ENCODE peak calls at places on chromosomes 13 and 19, in four cellular contexts. U is A549, L is GM12878, J is K562. K is an unnamed sample.

GRCh38 chr13:48398450-48399095 is 14.3 kb downstream of the LPAR6 start:
- DNase-seq in L (no peak), J (no peak), U (no peak), K (no peak)

GRCh38 chr13:49410006-49410405 is 33.9 kb downstream of the CAB39L start:
- DNase-seq in L (no peak), J (no peak), U (no peak), K (no peak)

GRCh38 chr13:106349080-106349841 is 186.2 kb downstream of the EFNB2 start:
- DNase-seq in L (no peak), J (no peak), U (no peak), K (no peak)

GRCh38 chr13:103289661-103290060 is 223.4 kb upstream of the SLC10A2 start:
- DNase-seq in U (no peak), L (no peak), J (no peak), K (no peak)

GRCh38 chr19:56091751-56092546 is 29.1 kb downstream of the ZNF787 start:
- DNase-seq in U (peak), L (no peak), J (no peak), K (no peak)

GRCh38 chr13:43405457-43405856 is 381.3 kb downstream of the ENOX1 start:
- DNase-seq in J (no peak), L (no peak), U (no peak), K (no peak)

GRCh38 chr19:49997709-49998108 is 27.5 kb downstream of the VRK3 start:
- DNase-seq in J (peak), U (peak), L (peak), K (peak)

GRCh38 chr19:17968376-17968775 is 1.5 kb downstream of the KCNN1 start:
- DNase-seq in U (no peak), J (no peak), L (no peak), K (no peak)

GRCh38 chr19:45531349-45531748 is 24.1 kb downstream of the VASP start:
- DNase-seq in U (no peak), L (no peak), J (no peak), K (no peak)

GRCh38 chr19:15288146-15288963 is 44.0 kb downstream of the BRD4 start:
- DNase-seq in J (no peak), L (no peak), U (no peak), K (no peak)

GRCh38 chr13:105255472-105255871 is 1280.0 kb downstream of the EFNB2 start:
- DNase-seq in J (no peak), U (no peak), L (no peak), K (no peak)

GRCh38 chr19:49356382-49356781 is 5.8 kb downstream of the TEAD2 start:
- DNase-seq in J (no peak), L (no peak), U (no peak), K (no peak)

GRCh38 chr19:41741244-41741554 is 14.1 kb upstream of the CEACAM6 start:
- DNase-seq in L (no peak), U (no peak), J (no peak), K (no peak)

GRCh38 chr13:83753912-83754624 is 128.2 kb downstream of the SLITRK1 start:
- DNase-seq in L (no peak), J (no peak), U (no peak), K (no peak)

GRCh38 chr19:49145485-49146407 is 9.4 kb downstream of the HRC start:
- DNase-seq in L (peak), J (peak), U (peak), K (peak)

GRCh38 chr13:29195459-29195858 is 375.3 kb downstream of the MTUS2 start:
- DNase-seq in L (no peak), J (no peak), U (no peak), K (no peak)

GRCh38 chr13:102903659-102904407 is 58.0 kb downstream of the ERCC5 start:
- DNase-seq in L (no peak), U (peak), J (peak), K (no peak)

GRCh38 chr13:93882086-93882651 is 597.3 kb downstream of the DCT start:
- DNase-seq in U (no peak), L (no peak), J (no peak), K (no peak)

GRCh38 chr13:61142506-61142905 is 273.1 kb downstream of the PCDH20 start:
- DNase-seq in U (no peak), L (no peak), J (no peak), K (no peak)

GRCh38 chr13:34926513-34926912 is 15.6 kb upstream of the NBEA start:
- DNase-seq in L (no peak), U (no peak), J (no peak), K (no peak)

GRCh38 chr13:24042710-24043440 is 117.6 kb upstream of the SPATA13 start:
- DNase-seq in U (no peak), L (no peak), J (no peak), K (no peak)

GRCh38 chr19:18023596-18024212 is 15.7 kb downstream of the ARRDC2 start:
- DNase-seq in L (no peak), U (no peak), J (peak), K (no peak)

GRCh38 chr13:32940601-32941000 is 75.6 kb upstream of the KL start:
- DNase-seq in L (no peak), U (no peak), J (no peak), K (no peak)

GRCh38 chr19:41541990-41542584 is 33.9 kb upstream of the CEACAM21 start:
- DNase-seq in L (no peak), U (peak), J (peak), K (peak)

GRCh38 chr19:926595-927043 is 784 bp downstream of the ARID3A start:
- DNase-seq in U (no peak), L (no peak), J (no peak), K (no peak)

GRCh38 chr19:681029-681626 is 4.9 kb downstream of the FSTL3 start:
- DNase-seq in U (no peak), L (no peak), J (peak), K (no peak)

GRCh38 chr19:12774588-12775555 is at the start of gene HOOK2:
- DNase-seq in L (no peak), J (peak), U (no peak), K (no peak)

GRCh38 chr13:49859568-49859967 is 67.1 kb upstream of the KPNA3 start:
- DNase-seq in J (no peak), L (no peak), U (peak), K (peak)

GRCh38 chr13:47865883-47866282 is 135.2 kb downstream of the SUCLA2 start:
- DNase-seq in L (no peak), J (peak), U (no peak), K (no peak)

GRCh38 chr13:32881074-32881791 is 135.0 kb upstream of the KL start:
- DNase-seq in J (no peak), L (no peak), U (no peak), K (no peak)

GRCh38 chr19:5078179-5078578 is 109.3 kb downstream of the KDM4B start:
- DNase-seq in U (no peak), L (no peak), J (no peak), K (no peak)
- TF ChIP-seq CHD4 in U (no peak), L (no peak), J (no peak), K (no peak)

GRCh38 chr13:97535619-97536018 is 101.7 kb downstream of the RAP2A start:
- DNase-seq in L (no peak), J (no peak), U (no peak), K (no peak)
- TF ChIP-seq CHD4 in L (no peak), J (no peak), U (no peak), K (no peak)

DNA sequence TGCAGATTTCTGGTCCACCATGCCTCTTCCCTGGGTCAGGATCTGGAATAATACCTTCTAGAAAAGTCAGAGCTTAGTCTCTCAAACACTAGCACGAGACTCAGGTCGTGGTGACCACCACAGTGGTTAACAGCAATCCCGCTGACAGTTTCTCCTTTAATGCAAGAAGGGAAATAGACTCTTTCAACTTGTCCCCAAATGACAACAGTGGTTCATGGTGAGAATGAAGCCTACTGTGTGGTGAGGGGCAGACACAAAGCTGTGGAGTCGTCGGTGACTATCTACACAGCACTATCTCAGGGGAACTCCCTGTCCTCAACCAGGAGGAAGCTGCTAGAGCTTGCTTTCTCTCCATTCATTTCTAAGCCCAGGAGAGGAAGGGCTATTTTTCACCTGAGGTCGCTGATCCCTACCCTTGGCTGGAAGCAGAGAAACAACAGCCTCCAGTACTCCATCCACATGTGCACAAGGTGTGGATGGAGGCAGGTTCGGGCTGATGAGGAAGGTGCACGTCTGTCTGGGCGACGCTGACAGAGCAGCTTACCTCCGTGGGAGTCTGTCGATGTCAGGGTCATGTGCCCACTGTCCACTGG is 72.4 kb downstream of the STK24 start:
- DNase-seq in J (no peak), U (no peak), L (peak), K (no peak)
- TF ChIP-seq CHD4 in J (no peak), U (no peak), L (no peak), K (no peak)

GRCh38 chr19:35596366-35596999 is 10.5 kb downstream of the PMIS2 start:
- DNase-seq in L (peak), U (peak), J (peak), K (peak)

GRCh38 chr19:35590875-35591274 is 4.9 kb downstream of the PMIS2 start:
- DNase-seq in U (no peak), J (no peak), L (no peak), K (no peak)

GRCh38 chr19:35587326-35587725 is 1.4 kb downstream of the PMIS2 start:
- DNase-seq in J (no peak), U (no peak), L (no peak), K (no peak)

GRCh38 chr19:35595928-35596327 is 10.0 kb downstream of the PMIS2 start:
- DNase-seq in J (no peak), L (no peak), U (no peak), K (no peak)

DNA sequence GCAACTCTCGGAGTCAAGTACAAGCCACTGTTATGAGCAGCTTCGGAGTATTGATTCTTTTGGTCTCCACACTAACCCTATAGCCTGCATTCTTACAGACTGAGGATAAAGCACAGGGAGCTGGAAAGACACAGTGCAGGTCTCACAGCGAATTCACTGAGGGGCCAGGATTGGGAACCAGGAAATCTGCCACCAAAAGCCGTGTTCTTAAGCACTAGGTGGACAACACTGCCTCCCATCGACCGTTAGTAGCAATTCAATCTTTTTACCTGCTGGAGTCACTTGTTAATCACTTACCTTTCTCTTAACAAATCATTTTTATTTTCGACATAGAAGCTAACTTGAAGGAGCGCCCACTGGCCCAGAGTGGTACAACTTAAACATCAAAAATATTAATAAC is 6.3 kb downstream of the PMIS2 start:
- DNase-seq in L (no peak), J (peak), U (peak), K (peak)
- TF ChIP-seq CHD4 in L (no peak), J (no peak), U (no peak), K (no peak)

GRCh38 chr19:6971366-6971765 is 49.9 kb downstream of the MBD3L2B start:
- DNase-seq in U (no peak), L (no peak), J (no peak), K (no peak)
- TF ChIP-seq CHD4 in U (no peak), L (no peak), J (no peak), K (no peak)

DNA sequence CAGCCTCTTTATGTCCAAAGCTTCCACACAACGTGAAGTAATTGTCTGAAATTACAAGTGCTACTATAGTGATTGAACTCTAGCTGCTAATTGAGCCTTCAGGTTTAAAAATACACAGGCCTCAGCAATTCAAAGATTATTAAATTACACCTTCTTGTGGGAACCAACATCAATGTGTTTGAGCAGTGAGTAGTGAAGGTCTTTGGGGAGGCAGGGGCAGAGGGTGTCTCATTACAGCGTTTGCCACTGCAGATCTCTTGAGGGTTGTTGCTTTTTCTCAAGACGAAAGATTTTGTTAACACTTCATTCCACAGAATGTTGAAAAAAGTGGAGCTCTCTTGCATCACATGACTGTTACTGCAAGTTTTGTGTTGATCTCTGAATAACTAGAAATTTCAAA is 253.6 kb downstream of the ATP8A2 start:
- DNase-seq in U (no peak), J (no peak), L (no peak), K (no peak)
- TF ChIP-seq CHD4 in U (no peak), J (no peak), L (no peak), K (no peak)

GRCh38 chr19:4067396-4068057 is 828 bp upstream of the ZBTB7A start:
- DNase-seq in U (no peak), J (peak), L (no peak), K (no peak)
- TF ChIP-seq CHD4 in U (no peak), J (peak), L (no peak), K (no peak)

GRCh38 chr13:39561971-39562370 is 41.0 kb downstream of the LHFPL6 start:
- DNase-seq in U (no peak), J (no peak), L (no peak), K (no peak)

GRCh38 chr13:39566216-39566869 is 36.6 kb downstream of the LHFPL6 start:
- DNase-seq in J (no peak), U (no peak), L (no peak), K (no peak)

GRCh38 chr13:39565036-39565949 is 37.7 kb downstream of the LHFPL6 start:
- DNase-seq in U (peak), L (no peak), J (no peak), K (peak)

GRCh38 chr13:39571502-39572092 is 31.4 kb downstream of the LHFPL6 start:
- DNase-seq in J (no peak), U (no peak), L (no peak), K (no peak)

GRCh38 chr13:39567569-39567968 is 35.4 kb downstream of the LHFPL6 start:
- DNase-seq in L (no peak), J (no peak), U (no peak), K (no peak)
- TF ChIP-seq CHD4 in L (no peak), J (no peak), U (no peak), K (no peak)

GRCh38 chr19:7533281-7533819 is 2.2 kb upstream of the PNPLA6 start:
- DNase-seq in L (no peak), J (no peak), U (no peak), K (no peak)
- TF ChIP-seq CHD4 in L (no peak), J (no peak), U (no peak), K (no peak)